ENCODE peak calls at places on chromosomes 2 and 18, in seven cellular contexts. E, S, Q, N, R, Z and B are unnamed samples.
A peak's percentile ranks its signal among the peaks of the same experiment; 100 is the strongest.

GRCh38 chr2:132037527-132038178 is 124.1 kb downstream of the ANKRD30BL start:
- DNase-seq in E (peak; percentile 38), S (peak; percentile 68), Q (no peak), N (peak; percentile 3), R (peak; percentile 13), Z (no peak), B (peak; percentile 11)

GRCh38 chr2:7031424-7032245 is 114.4 kb downstream of the RNF144A start:
- DNase-seq in E (peak; percentile 91), S (no peak), Q (peak; percentile 52), N (no peak), R (peak; percentile 24), Z (peak; percentile 72), B (no peak)

GRCh38 chr2:54227798-54228197 is 28.2 kb downstream of the TSPYL6 start:
- DNase-seq in E (no peak), S (no peak), Q (no peak), N (no peak), R (no peak), Z (no peak), B (no peak)

GRCh38 chr18:36535202-36535935 is 237.9 kb downstream of the FHOD3 start:
- DNase-seq in E (no peak), S (peak; percentile 17), Q (no peak), N (no peak), R (no peak), Z (no peak), B (no peak)

GRCh38 chr2:178282075-178282474 is 87.8 kb downstream of the OSBPL6 start:
- DNase-seq in E (no peak), S (peak; percentile 36), Q (no peak), N (peak; percentile 85), R (peak; percentile 84), Z (no peak), B (no peak)

GRCh38 chr2:227671170-227671887 is 4.7 kb downstream of the SCYGR5 start:
- DNase-seq in E (no peak), S (no peak), Q (no peak), N (no peak), R (no peak), Z (no peak), B (no peak)

GRCh38 chr2:60706021-60706420 is 50.0 kb upstream of the PAPOLG start:
- DNase-seq in E (no peak), S (no peak), Q (no peak), N (peak; percentile 78), R (peak; percentile 81), Z (no peak), B (no peak)

GRCh38 chr2:37271376-37272067 is 40.1 kb downstream of the NDUFAF7 start:
- DNase-seq in E (no peak), S (peak; percentile 63), Q (no peak), N (no peak), R (no peak), Z (no peak), B (no peak)

GRCh38 chr2:241815477-241816430 is 6.8 kb downstream of the NEU4 start:
- DNase-seq in E (no peak), S (peak; percentile 38), Q (no peak), N (no peak), R (no peak), Z (no peak), B (no peak)

GRCh38 chr18:3281456-3282400 is 19.8 kb downstream of the MYL12B start:
- DNase-seq in E (no peak), S (no peak), Q (peak; percentile 78), N (peak; percentile 67), R (peak; percentile 72), Z (no peak), B (peak; percentile 33)

GRCh38 chr2:114661926-114662670 is 219.7 kb downstream of the DPP10 start:
- DNase-seq in E (peak; percentile 59), S (peak; percentile 60), Q (no peak), N (no peak), R (no peak), Z (no peak), B (peak; percentile 13)

GRCh38 chr2:233487748-233488345 is 78.7 kb downstream of the USP40 start:
- DNase-seq in E (no peak), S (no peak), Q (no peak), N (peak; percentile 54), R (peak; percentile 62), Z (no peak), B (no peak)

GRCh38 chr18:75247041-75247551 is 36.5 kb downstream of the TSHZ1 start:
- DNase-seq in E (no peak), S (no peak), Q (no peak), N (peak; percentile 34), R (peak; percentile 35), Z (no peak), B (no peak)

GRCh38 chr18:75244914-75245313 is 34.3 kb downstream of the TSHZ1 start:
- DNase-seq in E (no peak), S (no peak), Q (no peak), N (no peak), R (no peak), Z (no peak), B (no peak)

GRCh38 chr18:75241705-75242104 is 31.1 kb downstream of the TSHZ1 start:
- DNase-seq in E (no peak), S (no peak), Q (no peak), N (no peak), R (no peak), Z (no peak), B (no peak)

GRCh38 chr18:75247601-75248421 is 37.2 kb downstream of the TSHZ1 start:
- DNase-seq in E (no peak), S (no peak), Q (no peak), N (peak; percentile 62), R (peak; percentile 60), Z (no peak), B (peak; percentile 20)

DNA sequence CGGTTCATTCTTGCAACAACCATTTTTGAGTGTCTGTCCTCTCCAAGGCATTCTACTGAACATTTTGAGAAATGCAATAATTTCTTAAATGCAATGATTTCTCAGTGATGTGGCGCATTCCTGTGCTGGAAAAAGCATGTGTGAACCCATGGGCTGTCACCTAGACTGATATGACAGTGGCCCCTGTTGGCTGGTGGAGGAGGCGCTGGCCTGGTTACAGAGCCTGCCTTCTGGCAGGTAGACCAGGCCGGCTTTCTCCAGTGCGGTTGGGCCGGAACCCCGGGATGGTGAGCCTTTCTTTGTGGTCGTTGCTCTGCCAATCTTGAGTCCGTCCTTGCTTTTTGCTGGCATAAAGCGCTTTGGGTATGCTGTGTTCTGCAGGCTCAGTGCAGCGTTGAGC is 33.7 kb downstream of the TSHZ1 start:
- DNase-seq in E (no peak), S (peak; percentile 62), Q (no peak), N (no peak), R (no peak), Z (no peak), B (no peak)
- TF ChIP-seq CTCF in E (no peak), S (peak; percentile 58), Q (peak; percentile 29), N (no peak), R (peak; percentile 11), Z (no peak), B (peak; percentile 23)

GRCh38 chr2:20880221-20880771 is 57.4 kb upstream of the LDAH start:
- DNase-seq in E (no peak), S (peak; percentile 52), Q (no peak), N (no peak), R (no peak), Z (no peak), B (no peak)
- H3K27ac ChIP-seq in E (no peak overlapping the region), S (no peak overlapping the region), Q (no peak overlapping the region), N (no peak overlapping the region), R (no peak overlapping the region), Z (no peak overlapping the region), B (no peak overlapping the region)

GRCh38 chr2:150125188-150125587 is 362.3 kb downstream of the RND3 start:
- DNase-seq in E (no peak), S (no peak), Q (no peak), N (peak; percentile 47), R (peak; percentile 59), Z (no peak), B (no peak)
- H3K4me1 ChIP-seq in E (peaks cover 3% of the 10 kb centered on the region), S (no peaks in the 10 kb centered on the region), Q (no peaks in the 10 kb centered on the region), N (peaks cover 54% of the 10 kb centered on the region), R (peaks cover 6% of the 10 kb centered on the region), Z (no peaks in the 10 kb centered on the region), B (no peaks in the 10 kb centered on the region)

DNA sequence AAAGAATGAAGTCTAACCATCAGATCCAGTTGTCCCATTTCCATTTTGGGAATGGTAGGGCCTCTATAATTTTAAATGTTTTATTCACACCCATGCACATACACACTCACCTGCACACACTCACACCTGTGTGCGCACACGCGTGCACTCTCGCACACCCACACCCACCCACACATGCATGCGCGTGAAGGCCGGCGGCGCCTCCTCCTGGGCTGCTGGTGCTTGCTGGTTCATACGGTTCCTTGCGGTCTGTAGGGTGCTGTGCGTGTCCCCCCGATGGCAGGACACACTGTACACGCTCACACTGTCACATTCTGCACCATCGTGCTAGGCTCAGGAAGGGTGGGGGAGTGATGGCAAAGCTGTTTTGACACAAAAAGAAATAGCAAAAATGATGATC is 63.2 kb downstream of the TSHZ1 start:
- DNase-seq in E (no peak), S (no peak), Q (no peak), N (no peak), R (no peak), Z (no peak), B (no peak)
- TF ChIP-seq CTCF in E (no peak), S (no peak), Q (no peak), N (no peak), R (no peak), Z (no peak), B (no peak)

GRCh38 chr2:109516445-109517117 is 97.2 kb downstream of the SEPTIN10 start:
- DNase-seq in E (peak; percentile 65), S (peak; percentile 90), Q (peak; percentile 33), N (no peak), R (peak; percentile 32), Z (no peak), B (peak; percentile 52)
- H3K27ac ChIP-seq in E (no peak overlapping the region), S (no peak overlapping the region), Q (no peak overlapping the region), N (no peak overlapping the region), R (no peak overlapping the region), Z (no peak overlapping the region), B (no peak overlapping the region)

DNA sequence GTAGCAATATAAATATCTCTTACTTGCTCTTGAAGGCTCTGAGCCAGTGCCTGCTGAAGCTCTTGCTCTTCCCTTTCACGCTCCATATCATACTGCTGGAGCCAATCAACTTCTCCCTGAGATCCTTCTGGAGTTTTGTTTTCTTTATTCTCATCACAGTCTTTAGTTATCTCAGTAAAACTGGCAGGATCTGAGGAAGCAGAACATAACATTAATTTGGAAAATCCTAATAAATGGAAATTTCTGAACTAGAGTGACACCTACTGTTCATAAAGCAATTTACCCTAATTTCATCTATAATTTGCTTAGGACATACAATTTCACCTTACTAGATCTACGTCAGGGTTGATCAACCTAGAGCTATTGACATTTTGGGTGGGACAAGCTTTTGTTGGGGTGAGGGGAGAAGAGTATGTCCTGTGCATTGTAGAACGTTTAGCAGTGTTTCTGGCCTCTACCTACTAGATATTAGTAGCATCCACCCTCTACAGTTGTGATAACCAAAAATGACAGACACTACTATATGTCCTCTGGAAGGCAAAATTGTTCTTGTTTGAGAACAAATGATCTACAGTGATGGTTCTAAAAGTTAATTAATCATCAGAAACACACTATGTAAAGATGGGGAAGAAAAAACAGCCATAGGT is 47.2 kb downstream of the VIL1 start:
- DNase-seq in E (no peak), S (no peak), Q (no peak), N (peak; percentile 8), R (peak; percentile 16), Z (no peak), B (no peak)
- H3K4me1 ChIP-seq in E (no peaks in the 10 kb centered on the region), S (no peaks in the 10 kb centered on the region), Q (no peaks in the 10 kb centered on the region), N (no peaks in the 10 kb centered on the region), R (no peaks in the 10 kb centered on the region), Z (no peaks in the 10 kb centered on the region), B (no peaks in the 10 kb centered on the region)

GRCh38 chr2:3204451-3204850 is 173.2 kb downstream of the EIPR1 start:
- DNase-seq in E (no peak), S (no peak), Q (no peak), N (no peak), R (no peak), Z (no peak), B (no peak)
- TF ChIP-seq CTCF in E (no peak), S (no peak), Q (no peak), N (no peak), R (no peak), Z (no peak), B (no peak)

GRCh38 chr18:46519870-46520269 is 137.2 kb downstream of the LOXHD1 start:
- DNase-seq in E (no peak), S (no peak), Q (no peak), N (no peak), R (no peak), Z (no peak), B (no peak)
- H3K27ac ChIP-seq in E (no peak overlapping the region), S (no peak overlapping the region), Q (no peak overlapping the region), N (no peak overlapping the region), R (no peak overlapping the region), Z (no peak overlapping the region), B (no peak overlapping the region)